ENCODE peak calls at places on chromosomes 16 and 17, in ten cellular contexts. One of them, this sample, is unnamed.

GRCh38 chr17:1727876-1728630 is 3.5 kb downstream of the WDR81 start:
- DNase-seq in uterus: peak
- DNase-seq in stomach: no peak
- DNase-seq in kidney: peak
- DNase-seq in ascending aorta: no peak
- DNase-seq in PC-9: no peak
- DNase-seq in A549: no peak
- DNase-seq in choroid plexus epithelial cell: no peak
- DNase-seq in AG04449: no peak
- DNase-seq in OCI-LY7: no peak
- DNase-seq in this sample: no peak

GRCh38 chr16:50666658-50667496 is 14.2 kb downstream of the SNX20 start:
- DNase-seq in uterus: no peak
- DNase-seq in stomach: no peak
- DNase-seq in kidney: peak
- DNase-seq in ascending aorta: no peak
- DNase-seq in PC-9: no peak
- DNase-seq in A549: no peak
- DNase-seq in choroid plexus epithelial cell: no peak
- DNase-seq in AG04449: no peak
- DNase-seq in OCI-LY7: no peak
- DNase-seq in this sample: peak

GRCh38 chr17:66667491-66668030 is 167.4 kb upstream of the CACNG5 start:
- DNase-seq in uterus: no peak
- DNase-seq in stomach: no peak
- DNase-seq in kidney: no peak
- DNase-seq in ascending aorta: no peak
- DNase-seq in PC-9: no peak
- DNase-seq in A549: no peak
- DNase-seq in choroid plexus epithelial cell: no peak
- DNase-seq in AG04449: no peak
- DNase-seq in OCI-LY7: no peak
- DNase-seq in this sample: peak

GRCh38 chr17:77375917-77376651 is 235.3 kb downstream of the SEC14L1 start:
- DNase-seq in uterus: peak
- DNase-seq in stomach: peak
- DNase-seq in kidney: no peak
- DNase-seq in ascending aorta: no peak
- DNase-seq in PC-9: no peak
- DNase-seq in A549: no peak
- DNase-seq in choroid plexus epithelial cell: peak
- DNase-seq in AG04449: peak
- DNase-seq in OCI-LY7: no peak
- DNase-seq in this sample: no peak

GRCh38 chr17:74297941-74298340 is 23.9 kb downstream of the DNAI2 start:
- DNase-seq in uterus: no peak
- DNase-seq in stomach: no peak
- DNase-seq in kidney: no peak
- DNase-seq in ascending aorta: no peak
- DNase-seq in PC-9: no peak
- DNase-seq in A549: no peak
- DNase-seq in choroid plexus epithelial cell: no peak
- DNase-seq in AG04449: no peak
- DNase-seq in OCI-LY7: no peak
- DNase-seq in this sample: no peak

GRCh38 chr16:77660311-77660710 is 62.0 kb upstream of the NUDT7 start:
- DNase-seq in uterus: no peak
- DNase-seq in stomach: no peak
- DNase-seq in kidney: no peak
- DNase-seq in ascending aorta: no peak
- DNase-seq in PC-9: no peak
- DNase-seq in A549: peak
- DNase-seq in choroid plexus epithelial cell: peak
- DNase-seq in AG04449: no peak
- DNase-seq in OCI-LY7: no peak
- DNase-seq in this sample: peak

GRCh38 chr17:65449495-65449894 is 112.0 kb downstream of the AXIN2 start:
- DNase-seq in uterus: no peak
- DNase-seq in stomach: no peak
- DNase-seq in kidney: no peak
- DNase-seq in ascending aorta: no peak
- DNase-seq in PC-9: no peak
- DNase-seq in A549: no peak
- DNase-seq in choroid plexus epithelial cell: no peak
- DNase-seq in AG04449: no peak
- DNase-seq in OCI-LY7: no peak
- DNase-seq in this sample: no peak

GRCh38 chr17:332023-332422 is 20.6 kb downstream of the RPH3AL start:
- DNase-seq in uterus: no peak
- DNase-seq in stomach: no peak
- DNase-seq in kidney: peak
- DNase-seq in ascending aorta: no peak
- DNase-seq in PC-9: no peak
- DNase-seq in A549: no peak
- DNase-seq in choroid plexus epithelial cell: no peak
- DNase-seq in AG04449: no peak
- DNase-seq in OCI-LY7: no peak
- DNase-seq in this sample: no peak

GRCh38 chr16:29848420-29849297 is 14.4 kb downstream of the CDIPT start:
- DNase-seq in uterus: peak
- DNase-seq in stomach: peak
- DNase-seq in kidney: peak
- DNase-seq in ascending aorta: no peak
- DNase-seq in PC-9: no peak
- DNase-seq in A549: peak
- DNase-seq in choroid plexus epithelial cell: peak
- DNase-seq in AG04449: no peak
- DNase-seq in OCI-LY7: peak
- DNase-seq in this sample: peak

GRCh38 chr16:90023078-90023447 is 3.8 kb upstream of the DBNDD1 start:
- DNase-seq in uterus: no peak
- DNase-seq in stomach: no peak
- DNase-seq in kidney: no peak
- DNase-seq in ascending aorta: no peak
- DNase-seq in PC-9: no peak
- DNase-seq in A549: no peak
- DNase-seq in choroid plexus epithelial cell: no peak
- DNase-seq in AG04449: no peak
- DNase-seq in OCI-LY7: no peak
- DNase-seq in this sample: no peak

GRCh38 chr17:30225919-30226553 is 9.5 kb downstream of the SLC6A4 start:
- DNase-seq in uterus: no peak
- DNase-seq in stomach: no peak
- DNase-seq in kidney: no peak
- DNase-seq in ascending aorta: no peak
- DNase-seq in PC-9: peak
- DNase-seq in A549: no peak
- DNase-seq in choroid plexus epithelial cell: no peak
- DNase-seq in AG04449: no peak
- DNase-seq in OCI-LY7: no peak
- DNase-seq in this sample: no peak

GRCh38 chr17:68909066-68909465 is 46.1 kb downstream of the ABCA8 start:
- DNase-seq in uterus: peak
- DNase-seq in stomach: no peak
- DNase-seq in kidney: no peak
- DNase-seq in ascending aorta: no peak
- DNase-seq in PC-9: peak
- DNase-seq in A549: peak
- DNase-seq in choroid plexus epithelial cell: peak
- DNase-seq in AG04449: peak
- DNase-seq in OCI-LY7: peak
- DNase-seq in this sample: peak

GRCh38 chr16:68466174-68466573 is 17.9 kb upstream of the SMPD3 start:
- DNase-seq in uterus: no peak
- DNase-seq in stomach: no peak
- DNase-seq in kidney: no peak
- DNase-seq in ascending aorta: no peak
- DNase-seq in PC-9: peak
- DNase-seq in A549: no peak
- DNase-seq in choroid plexus epithelial cell: no peak
- DNase-seq in AG04449: no peak
- DNase-seq in OCI-LY7: no peak
- DNase-seq in this sample: no peak

GRCh38 chr17:76124582-76125390 is 16.3 kb downstream of the FOXJ1 start:
- DNase-seq in uterus: no peak
- DNase-seq in stomach: no peak
- DNase-seq in kidney: no peak
- DNase-seq in ascending aorta: no peak
- DNase-seq in PC-9: no peak
- DNase-seq in A549: peak
- DNase-seq in choroid plexus epithelial cell: peak
- DNase-seq in AG04449: no peak
- DNase-seq in OCI-LY7: peak
- DNase-seq in this sample: peak

GRCh38 chr17:42474270-42474669 is 15.6 kb downstream of the ATP6V0A1 start:
- DNase-seq in uterus: no peak
- DNase-seq in stomach: peak
- DNase-seq in kidney: no peak
- DNase-seq in ascending aorta: no peak
- DNase-seq in PC-9: no peak
- DNase-seq in A549: no peak
- DNase-seq in choroid plexus epithelial cell: no peak
- DNase-seq in AG04449: no peak
- DNase-seq in OCI-LY7: no peak
- DNase-seq in this sample: no peak

GRCh38 chr16:85675528-85675927 is 13.2 kb downstream of the GINS2 start:
- DNase-seq in uterus: no peak
- DNase-seq in stomach: no peak
- DNase-seq in kidney: no peak
- DNase-seq in ascending aorta: no peak
- DNase-seq in PC-9: no peak
- DNase-seq in A549: peak
- DNase-seq in choroid plexus epithelial cell: peak
- DNase-seq in AG04449: no peak
- DNase-seq in OCI-LY7: peak
- DNase-seq in this sample: no peak

DNA sequence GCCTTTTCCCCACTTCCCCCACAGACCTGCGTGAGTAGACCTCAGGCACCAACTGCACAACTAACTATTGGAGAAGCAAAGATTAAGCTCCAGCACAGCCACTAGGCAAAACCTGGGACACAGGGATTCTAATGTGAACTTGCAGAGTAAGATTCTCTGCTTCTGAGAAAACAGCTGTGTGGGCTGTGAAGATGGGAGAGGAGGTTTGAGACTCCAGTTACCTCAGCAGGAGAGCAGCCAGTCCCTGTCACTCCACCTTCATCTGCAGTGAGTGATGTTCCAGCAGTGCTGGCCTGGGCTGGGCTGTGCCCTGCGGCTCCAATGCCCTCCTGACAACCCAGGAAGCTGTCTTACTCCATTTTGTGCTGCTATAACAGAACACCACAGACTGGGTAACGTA is 18.0 kb upstream of the ABAT start:
- DNase-seq in uterus: no peak
- DNase-seq in stomach: no peak
- DNase-seq in kidney: no peak
- DNase-seq in ascending aorta: no peak
- DNase-seq in PC-9: no peak
- DNase-seq in A549: no peak
- DNase-seq in choroid plexus epithelial cell: no peak
- DNase-seq in AG04449: no peak
- DNase-seq in OCI-LY7: no peak
- DNase-seq in this sample: no peak
- H3K4me3 ChIP-seq in uterus: no peak
- H3K4me3 ChIP-seq in stomach: no peak
- H3K4me3 ChIP-seq in kidney: no peak
- H3K4me3 ChIP-seq in ascending aorta: no peak
- H3K4me3 ChIP-seq in PC-9: no peak
- H3K4me3 ChIP-seq in A549: no peak
- H3K4me3 ChIP-seq in choroid plexus epithelial cell: no peak
- H3K4me3 ChIP-seq in AG04449: no peak
- H3K4me3 ChIP-seq in OCI-LY7: no peak
- H3K4me3 ChIP-seq in this sample: no peak

GRCh38 chr17:7972131-7972785 is 30.2 kb upstream of the GUCY2D start:
- DNase-seq in uterus: no peak
- DNase-seq in stomach: no peak
- DNase-seq in kidney: no peak
- DNase-seq in ascending aorta: no peak
- DNase-seq in PC-9: no peak
- DNase-seq in A549: no peak
- DNase-seq in choroid plexus epithelial cell: peak
- DNase-seq in AG04449: no peak
- DNase-seq in OCI-LY7: peak
- DNase-seq in this sample: no peak
- TF ChIP-seq CTCF in uterus: no peak
- TF ChIP-seq CTCF in stomach: no peak
- TF ChIP-seq CTCF in kidney: no peak
- TF ChIP-seq CTCF in ascending aorta: no peak
- TF ChIP-seq CTCF in PC-9: peak
- TF ChIP-seq CTCF in A549: peak
- TF ChIP-seq CTCF in choroid plexus epithelial cell: peak
- TF ChIP-seq CTCF in AG04449: no peak
- TF ChIP-seq CTCF in OCI-LY7: peak
- TF ChIP-seq CTCF in this sample: no peak

DNA sequence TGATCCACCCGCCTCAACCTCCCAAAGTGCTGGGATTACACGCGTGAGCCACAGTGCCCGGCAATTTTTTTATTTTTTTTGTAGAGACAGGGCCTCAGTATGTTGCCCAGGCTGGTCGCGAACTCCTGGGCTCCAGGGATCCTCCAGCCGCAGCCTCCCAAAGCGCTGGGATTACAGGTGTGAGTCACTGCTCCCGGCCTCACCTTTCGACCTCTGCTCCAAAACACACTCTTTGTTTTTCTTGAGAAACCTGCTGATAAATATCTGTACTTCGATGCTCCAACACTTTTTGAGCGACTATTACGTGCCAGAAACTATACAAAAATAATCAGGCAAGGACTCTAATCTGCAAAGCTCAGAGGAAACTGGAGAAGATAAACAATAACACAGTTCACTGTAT is 1.0 kb downstream of the MED1 start:
- DNase-seq in uterus: no peak
- DNase-seq in stomach: no peak
- DNase-seq in kidney: no peak
- DNase-seq in ascending aorta: no peak
- DNase-seq in PC-9: peak
- DNase-seq in A549: no peak
- DNase-seq in choroid plexus epithelial cell: no peak
- DNase-seq in AG04449: no peak
- DNase-seq in OCI-LY7: no peak
- DNase-seq in this sample: no peak
- H3K4me3 ChIP-seq in uterus: no peak
- H3K4me3 ChIP-seq in stomach: peak
- H3K4me3 ChIP-seq in kidney: peak
- H3K4me3 ChIP-seq in ascending aorta: peak
- H3K4me3 ChIP-seq in PC-9: peak
- H3K4me3 ChIP-seq in A549: peak
- H3K4me3 ChIP-seq in choroid plexus epithelial cell: peak
- H3K4me3 ChIP-seq in AG04449: peak
- H3K4me3 ChIP-seq in OCI-LY7: peak
- H3K4me3 ChIP-seq in this sample: peak

GRCh38 chr17:62692721-62693431 is 65.4 kb downstream of the MRC2 start:
- DNase-seq in uterus: no peak
- DNase-seq in stomach: no peak
- DNase-seq in kidney: no peak
- DNase-seq in ascending aorta: no peak
- DNase-seq in PC-9: no peak
- DNase-seq in A549: peak
- DNase-seq in choroid plexus epithelial cell: peak
- DNase-seq in AG04449: no peak
- DNase-seq in OCI-LY7: no peak
- DNase-seq in this sample: peak
- TF ChIP-seq CTCF in uterus: peak
- TF ChIP-seq CTCF in stomach: no peak
- TF ChIP-seq CTCF in kidney: no peak
- TF ChIP-seq CTCF in ascending aorta: no peak
- TF ChIP-seq CTCF in PC-9: peak
- TF ChIP-seq CTCF in A549: peak
- TF ChIP-seq CTCF in choroid plexus epithelial cell: peak
- TF ChIP-seq CTCF in AG04449: peak
- TF ChIP-seq CTCF in OCI-LY7: peak
- TF ChIP-seq CTCF in this sample: peak

GRCh38 chr17:48025904-48026502 is 11.6 kb downstream of the COPZ2 start:
- DNase-seq in uterus: peak
- DNase-seq in stomach: no peak
- DNase-seq in kidney: no peak
- DNase-seq in ascending aorta: peak
- DNase-seq in PC-9: peak
- DNase-seq in A549: no peak
- DNase-seq in choroid plexus epithelial cell: no peak
- DNase-seq in AG04449: no peak
- DNase-seq in OCI-LY7: no peak
- DNase-seq in this sample: no peak
- H3K4me3 ChIP-seq in uterus: peak
- H3K4me3 ChIP-seq in stomach: peak
- H3K4me3 ChIP-seq in kidney: peak
- H3K4me3 ChIP-seq in ascending aorta: peak
- H3K4me3 ChIP-seq in PC-9: peak
- H3K4me3 ChIP-seq in A549: peak
- H3K4me3 ChIP-seq in choroid plexus epithelial cell: no peak
- H3K4me3 ChIP-seq in AG04449: peak
- H3K4me3 ChIP-seq in OCI-LY7: peak
- H3K4me3 ChIP-seq in this sample: peak